ENCODE peak calls at places on chromosomes 2 and 18, in seven cellular contexts. One of them, this sample, is unnamed.
A peak's percentile ranks its signal among the peaks of the same experiment; 100 is the strongest.

GRCh38 chr2:107635883-107636282 is 190.8 kb upstream of the RGPD4 start:
- DNase-seq in left lung: no peak
- DNase-seq in uterus: no peak
- DNase-seq in endodermal cell: no peak
- DNase-seq in right atrium auricular region: no peak
- DNase-seq in left ventricle myocardium inferior: no peak
- DNase-seq in GM23338: no peak
- DNase-seq in this sample: no peak

GRCh38 chr18:2111456-2111855 is 459.8 kb downstream of the METTL4 start:
- DNase-seq in left lung: no peak
- DNase-seq in uterus: no peak
- DNase-seq in endodermal cell: peak; percentile 73
- DNase-seq in right atrium auricular region: no peak
- DNase-seq in left ventricle myocardium inferior: no peak
- DNase-seq in GM23338: no peak
- DNase-seq in this sample: no peak

GRCh38 chr2:127024769-127025356 is 82.1 kb downstream of the BIN1 start:
- DNase-seq in left lung: no peak
- DNase-seq in uterus: peak; percentile 42
- DNase-seq in endodermal cell: peak; percentile 94
- DNase-seq in right atrium auricular region: no peak
- DNase-seq in left ventricle myocardium inferior: no peak
- DNase-seq in GM23338: peak; percentile 91
- DNase-seq in this sample: no peak

GRCh38 chr2:135600915-135601314 is 69.6 kb downstream of the R3HDM1 start:
- DNase-seq in left lung: no peak
- DNase-seq in uterus: no peak
- DNase-seq in endodermal cell: no peak
- DNase-seq in right atrium auricular region: no peak
- DNase-seq in left ventricle myocardium inferior: no peak
- DNase-seq in GM23338: no peak
- DNase-seq in this sample: no peak

GRCh38 chr18:60446821-60447220 is 74.2 kb upstream of the MC4R start:
- DNase-seq in left lung: no peak
- DNase-seq in uterus: no peak
- DNase-seq in endodermal cell: peak; percentile 48
- DNase-seq in right atrium auricular region: no peak
- DNase-seq in left ventricle myocardium inferior: no peak
- DNase-seq in GM23338: no peak
- DNase-seq in this sample: no peak

GRCh38 chr2:12451726-12452125 is 265.0 kb upstream of the TRIB2 start:
- DNase-seq in left lung: no peak
- DNase-seq in uterus: no peak
- DNase-seq in endodermal cell: no peak
- DNase-seq in right atrium auricular region: no peak
- DNase-seq in left ventricle myocardium inferior: no peak
- DNase-seq in GM23338: no peak
- DNase-seq in this sample: no peak

GRCh38 chr2:151193576-151193975 is 68.1 kb downstream of the RBM43 start:
- DNase-seq in left lung: no peak
- DNase-seq in uterus: no peak
- DNase-seq in endodermal cell: no peak
- DNase-seq in right atrium auricular region: no peak
- DNase-seq in left ventricle myocardium inferior: no peak
- DNase-seq in GM23338: no peak
- DNase-seq in this sample: no peak

GRCh38 chr18:67402543-67402942 is 114.0 kb downstream of the DSEL start:
- DNase-seq in left lung: no peak
- DNase-seq in uterus: no peak
- DNase-seq in endodermal cell: no peak
- DNase-seq in right atrium auricular region: no peak
- DNase-seq in left ventricle myocardium inferior: no peak
- DNase-seq in GM23338: no peak
- DNase-seq in this sample: no peak

GRCh38 chr2:231988179-231988866 is 26.8 kb downstream of the DIS3L2 start:
- DNase-seq in left lung: no peak
- DNase-seq in uterus: no peak
- DNase-seq in endodermal cell: no peak
- DNase-seq in right atrium auricular region: no peak
- DNase-seq in left ventricle myocardium inferior: no peak
- DNase-seq in GM23338: no peak
- DNase-seq in this sample: no peak

GRCh38 chr2:111689899-111690298 is 194.1 kb downstream of the ANAPC1 start:
- DNase-seq in left lung: no peak
- DNase-seq in uterus: no peak
- DNase-seq in endodermal cell: no peak
- DNase-seq in right atrium auricular region: no peak
- DNase-seq in left ventricle myocardium inferior: no peak
- DNase-seq in GM23338: no peak
- DNase-seq in this sample: no peak

GRCh38 chr2:238039985-238040384 is 20.8 kb upstream of the SCLY start:
- DNase-seq in left lung: no peak
- DNase-seq in uterus: no peak
- DNase-seq in endodermal cell: no peak
- DNase-seq in right atrium auricular region: peak; percentile 32
- DNase-seq in left ventricle myocardium inferior: no peak
- DNase-seq in GM23338: no peak
- DNase-seq in this sample: no peak

GRCh38 chr18:5197032-5197434 is at the start of gene AKAIN1:
- DNase-seq in left lung: peak; percentile 36
- DNase-seq in uterus: no peak
- DNase-seq in endodermal cell: peak; percentile 89
- DNase-seq in right atrium auricular region: no peak
- DNase-seq in left ventricle myocardium inferior: peak; percentile 34
- DNase-seq in GM23338: peak; percentile 87
- DNase-seq in this sample: no peak

GRCh38 chr2:201699384-201699783 is 940 bp upstream of the MPP4 start:
- DNase-seq in left lung: no peak
- DNase-seq in uterus: no peak
- DNase-seq in endodermal cell: no peak
- DNase-seq in right atrium auricular region: no peak
- DNase-seq in left ventricle myocardium inferior: no peak
- DNase-seq in GM23338: peak; percentile 40
- DNase-seq in this sample: no peak

GRCh38 chr2:9693138-9693520 is 62.3 kb upstream of the YWHAQ start:
- DNase-seq in left lung: no peak
- DNase-seq in uterus: peak; percentile 68
- DNase-seq in endodermal cell: no peak
- DNase-seq in right atrium auricular region: peak; percentile 77
- DNase-seq in left ventricle myocardium inferior: peak; percentile 48
- DNase-seq in GM23338: no peak
- DNase-seq in this sample: no peak

GRCh38 chr2:98333922-98334321 is 12.3 kb upstream of the CNGA3 start:
- DNase-seq in left lung: no peak
- DNase-seq in uterus: no peak
- DNase-seq in endodermal cell: no peak
- DNase-seq in right atrium auricular region: no peak
- DNase-seq in left ventricle myocardium inferior: no peak
- DNase-seq in GM23338: no peak
- DNase-seq in this sample: no peak

GRCh38 chr2:159454185-159454584 is 162.2 kb downstream of the BAZ2B start:
- DNase-seq in left lung: no peak
- DNase-seq in uterus: no peak
- DNase-seq in endodermal cell: no peak
- DNase-seq in right atrium auricular region: no peak
- DNase-seq in left ventricle myocardium inferior: no peak
- DNase-seq in GM23338: no peak
- DNase-seq in this sample: no peak

GRCh38 chr18:78406743-78407455 is 572.7 kb upstream of the SALL3 start:
- DNase-seq in left lung: no peak
- DNase-seq in uterus: no peak
- DNase-seq in endodermal cell: no peak
- DNase-seq in right atrium auricular region: no peak
- DNase-seq in left ventricle myocardium inferior: no peak
- DNase-seq in GM23338: no peak
- DNase-seq in this sample: no peak
- H3K4me3 ChIP-seq in left lung: no peak overlapping the region
- H3K4me3 ChIP-seq in uterus: no peak overlapping the region
- H3K4me3 ChIP-seq in endodermal cell: no peak overlapping the region
- H3K4me3 ChIP-seq in right atrium auricular region: no peak overlapping the region
- H3K4me3 ChIP-seq in left ventricle myocardium inferior: no peak overlapping the region
- H3K4me3 ChIP-seq in GM23338: no peak overlapping the region
- H3K4me3 ChIP-seq in this sample: no peak overlapping the region

GRCh38 chr2:153575171-153575853 is 96.8 kb upstream of the RPRM start:
- DNase-seq in left lung: no peak
- DNase-seq in uterus: no peak
- DNase-seq in endodermal cell: peak; percentile 59
- DNase-seq in right atrium auricular region: no peak
- DNase-seq in left ventricle myocardium inferior: no peak
- DNase-seq in GM23338: peak; percentile 5
- DNase-seq in this sample: no peak
- TF ChIP-seq CTCF in left lung: no peak
- TF ChIP-seq CTCF in uterus: no peak
- TF ChIP-seq CTCF in endodermal cell: peak; percentile 57
- TF ChIP-seq CTCF in right atrium auricular region: no peak
- TF ChIP-seq CTCF in left ventricle myocardium inferior: no peak
- TF ChIP-seq CTCF in GM23338: no peak
- TF ChIP-seq CTCF in this sample: no peak

GRCh38 chr2:20327370-20327769 is 23.3 kb downstream of the PUM2 start:
- DNase-seq in left lung: no peak
- DNase-seq in uterus: no peak
- DNase-seq in endodermal cell: no peak
- DNase-seq in right atrium auricular region: no peak
- DNase-seq in left ventricle myocardium inferior: no peak
- DNase-seq in GM23338: no peak
- DNase-seq in this sample: no peak

GRCh38 chr2:20317198-20317597 is 33.4 kb downstream of the PUM2 start:
- DNase-seq in left lung: no peak
- DNase-seq in uterus: no peak
- DNase-seq in endodermal cell: no peak
- DNase-seq in right atrium auricular region: no peak
- DNase-seq in left ventricle myocardium inferior: no peak
- DNase-seq in GM23338: no peak
- DNase-seq in this sample: no peak

GRCh38 chr2:20317690-20318089 is 33.0 kb downstream of the PUM2 start:
- DNase-seq in left lung: no peak
- DNase-seq in uterus: no peak
- DNase-seq in endodermal cell: no peak
- DNase-seq in right atrium auricular region: no peak
- DNase-seq in left ventricle myocardium inferior: no peak
- DNase-seq in GM23338: no peak
- DNase-seq in this sample: no peak

GRCh38 chr2:20326163-20326780 is 24.4 kb downstream of the PUM2 start:
- DNase-seq in left lung: no peak
- DNase-seq in uterus: peak; percentile 27
- DNase-seq in endodermal cell: peak; percentile 79
- DNase-seq in right atrium auricular region: no peak
- DNase-seq in left ventricle myocardium inferior: no peak
- DNase-seq in GM23338: peak; percentile 77
- DNase-seq in this sample: no peak

DNA sequence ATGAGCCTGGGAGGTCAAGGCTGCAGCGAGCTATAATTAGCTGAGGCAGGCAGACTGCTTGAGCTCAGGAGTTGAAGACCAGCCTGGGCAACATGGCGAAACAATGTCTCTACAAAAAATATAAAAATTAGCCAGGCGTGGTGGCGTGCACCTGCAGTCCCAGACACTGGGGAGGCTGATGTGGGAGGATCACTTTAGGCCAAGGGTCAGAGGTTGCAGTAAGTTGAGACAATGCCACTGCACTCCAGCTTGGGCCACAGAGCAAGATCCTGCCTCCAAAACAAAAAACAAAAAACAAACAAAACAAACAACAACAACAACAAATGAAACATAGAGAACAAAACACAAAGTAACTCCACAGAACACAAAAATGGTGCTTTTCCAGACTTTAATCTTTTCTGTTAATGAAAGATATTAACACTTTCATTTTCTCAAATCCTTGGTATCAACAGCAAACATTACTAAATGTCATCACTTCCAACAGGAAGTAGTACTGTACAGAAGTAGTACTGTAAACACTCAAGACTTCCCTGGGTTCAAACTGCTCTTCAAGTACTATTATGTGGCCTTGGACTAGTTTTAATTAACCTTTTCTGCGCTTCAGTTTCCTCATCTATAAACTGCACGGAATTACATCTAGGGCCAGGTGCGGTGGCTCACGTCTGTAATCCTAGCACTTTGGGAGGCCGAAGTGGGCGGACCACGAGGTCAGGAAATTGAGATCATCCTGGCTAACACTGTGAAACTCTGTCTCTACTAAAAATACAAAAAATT is 27.9 kb downstream of the PUM2 start:
- DNase-seq in left lung: no peak
- DNase-seq in uterus: no peak
- DNase-seq in endodermal cell: no peak
- DNase-seq in right atrium auricular region: no peak
- DNase-seq in left ventricle myocardium inferior: no peak
- DNase-seq in GM23338: no peak
- DNase-seq in this sample: no peak
- H3K27ac ChIP-seq in left lung: no peak overlapping the region
- H3K27ac ChIP-seq in uterus: no peak overlapping the region
- H3K27ac ChIP-seq in endodermal cell: no peak overlapping the region
- H3K27ac ChIP-seq in right atrium auricular region: no peak overlapping the region
- H3K27ac ChIP-seq in left ventricle myocardium inferior: no peak overlapping the region
- H3K27ac ChIP-seq in GM23338: no peak overlapping the region
- H3K27ac ChIP-seq in this sample: no peak overlapping the region

GRCh38 chr2:102337481-102338386 is 17.9 kb upstream of the IL18R1 start:
- DNase-seq in left lung: no peak
- DNase-seq in uterus: no peak
- DNase-seq in endodermal cell: no peak
- DNase-seq in right atrium auricular region: no peak
- DNase-seq in left ventricle myocardium inferior: no peak
- DNase-seq in GM23338: no peak
- DNase-seq in this sample: no peak
- H3K4me3 ChIP-seq in left lung: peak overlapping the region; percentile 8
- H3K4me3 ChIP-seq in uterus: no peak overlapping the region
- H3K4me3 ChIP-seq in endodermal cell: no peak overlapping the region
- H3K4me3 ChIP-seq in right atrium auricular region: no peak overlapping the region
- H3K4me3 ChIP-seq in left ventricle myocardium inferior: no peak overlapping the region
- H3K4me3 ChIP-seq in GM23338: no peak overlapping the region
- H3K4me3 ChIP-seq in this sample: peak overlapping the region; percentile 2

GRCh38 chr18:9137168-9138066 is 836 bp downstream of the ANKRD12 start:
- DNase-seq in left lung: peak; percentile 67
- DNase-seq in uterus: peak; percentile 68
- DNase-seq in endodermal cell: peak; percentile 78
- DNase-seq in right atrium auricular region: no peak
- DNase-seq in left ventricle myocardium inferior: peak; percentile 71
- DNase-seq in GM23338: peak; percentile 74
- DNase-seq in this sample: peak; percentile 80
- TF ChIP-seq CTCF in left lung: no peak
- TF ChIP-seq CTCF in uterus: no peak
- TF ChIP-seq CTCF in endodermal cell: no peak
- TF ChIP-seq CTCF in right atrium auricular region: no peak
- TF ChIP-seq CTCF in left ventricle myocardium inferior: no peak
- TF ChIP-seq CTCF in GM23338: no peak
- TF ChIP-seq CTCF in this sample: no peak

DNA sequence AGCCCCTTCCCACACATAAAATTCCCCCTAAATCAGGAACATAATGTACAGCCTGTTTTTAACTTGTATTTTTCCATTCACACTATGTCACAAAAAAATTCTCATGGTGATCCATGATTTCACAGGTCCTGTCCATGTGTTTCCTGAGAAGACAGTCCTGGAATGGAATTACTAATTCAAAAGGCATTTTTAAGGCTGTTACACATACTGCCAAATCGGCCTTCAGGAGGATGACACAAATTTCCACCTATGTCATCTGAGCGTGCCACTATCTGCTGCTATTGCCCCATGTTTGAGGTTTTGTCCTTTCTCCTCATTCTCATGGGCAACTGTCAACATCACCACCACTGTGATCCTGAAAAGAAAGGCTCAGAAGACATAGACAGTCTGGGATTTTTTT is 73.6 kb downstream of the MARCHF4 start:
- DNase-seq in left lung: no peak
- DNase-seq in uterus: no peak
- DNase-seq in endodermal cell: no peak
- DNase-seq in right atrium auricular region: no peak
- DNase-seq in left ventricle myocardium inferior: no peak
- DNase-seq in GM23338: no peak
- DNase-seq in this sample: no peak
- H3K27ac ChIP-seq in left lung: no peak overlapping the region
- H3K27ac ChIP-seq in uterus: no peak overlapping the region
- H3K27ac ChIP-seq in endodermal cell: no peak overlapping the region
- H3K27ac ChIP-seq in right atrium auricular region: no peak overlapping the region
- H3K27ac ChIP-seq in left ventricle myocardium inferior: no peak overlapping the region
- H3K27ac ChIP-seq in GM23338: no peak overlapping the region
- H3K27ac ChIP-seq in this sample: no peak overlapping the region